ENCODE peak calls at places on chromosomes 13 and 19, in seven cellular contexts. Q, J, N, D, P, F and H are unnamed samples.

GRCh38 chr13:105918842-105919741 is 616.4 kb downstream of the EFNB2 start:
- DNase-seq in F (peak), D (peak), J (no peak), N (peak), Q (peak), P (no peak), H (peak)

GRCh38 chr13:27374650-27375049 is 49.8 kb upstream of the GTF3A start:
- DNase-seq in F (peak), N (peak), D (peak), P (peak), J (peak), Q (peak), H (peak)

GRCh38 chr13:25860862-25861261 is 191.0 kb downstream of the SHISA2 start:
- DNase-seq in D (no peak), N (no peak), P (no peak), Q (no peak), J (peak), F (peak), H (no peak)

GRCh38 chr13:96573563-96573962 is 420.7 kb downstream of the OXGR1 start:
- DNase-seq in J (no peak), N (no peak), F (no peak), Q (no peak), P (no peak), D (no peak), H (no peak)

GRCh38 chr13:39417643-39418042 is 185.3 kb downstream of the LHFPL6 start:
- DNase-seq in P (no peak), Q (no peak), N (peak), F (peak), D (no peak), J (no peak), H (no peak)

GRCh38 chr19:38559428-38560401 is 58.0 kb downstream of the MAP4K1 start:
- DNase-seq in J (no peak), Q (no peak), D (no peak), F (peak), N (no peak), P (peak), H (peak)

GRCh38 chr13:34654682-34655081 is 287.4 kb upstream of the NBEA start:
- DNase-seq in Q (no peak), N (no peak), P (no peak), F (no peak), J (no peak), D (no peak), H (no peak)

GRCh38 chr19:12800873-12801465 is 631 bp downstream of the PRDX2 start:
- DNase-seq in D (peak), N (peak), Q (peak), F (no peak), P (no peak), J (no peak), H (no peak)

GRCh38 chr13:35500071-35500595 is 23.6 kb upstream of the MAB21L1 start:
- DNase-seq in P (no peak), N (no peak), Q (no peak), D (no peak), F (no peak), J (no peak), H (no peak)

GRCh38 chr19:1851581-1852293 is 3.5 kb upstream of the REXO1 start:
- DNase-seq in Q (no peak), N (no peak), D (peak), P (peak), J (no peak), F (no peak), H (no peak)

GRCh38 chr19:45716314-45717130 is 14.2 kb downstream of the FBXO46 start:
- DNase-seq in N (peak), F (peak), J (peak), Q (no peak), P (peak), D (peak), H (no peak)

GRCh38 chr19:18513868-18514267 is 8.0 kb downstream of the ELL start:
- DNase-seq in Q (peak), F (no peak), J (no peak), N (no peak), P (no peak), D (no peak), H (no peak)

GRCh38 chr13:103056008-103056407 is 10.2 kb downstream of the SLC10A2 start:
- DNase-seq in J (no peak), Q (no peak), D (no peak), N (no peak), P (no peak), F (no peak), H (no peak)